ENCODE peak calls at places on chromosome X, in five cellular contexts. V is CD4-positive, CD25-positive, alpha-beta regulatory T cell; A is cardiac fibroblast; B is GF-D8; X is Panc1. N is an unnamed sample.

GRCh38 chrX:134734343-134735001 is 76.2 kb upstream of the PLAC1 start:
- DNase-seq in X (no peak), V (no peak), B (no peak), A (peak), N (peak)

GRCh38 chrX:327660-328126 is 9.1 kb upstream of the GTPBP6 start:
- DNase-seq in A (no peak), X (no peak), B (no peak), V (no peak), N (no peak)

GRCh38 chrX:129736491-129736890 is 2.3 kb upstream of the XPNPEP2 start:
- DNase-seq in X (no peak), V (no peak), A (no peak), B (no peak), N (no peak)

GRCh38 chrX:5726246-5726645 is 502.4 kb downstream of the NLGN4X start:
- DNase-seq in B (no peak), X (no peak), A (no peak), V (no peak), N (no peak)

GRCh38 chrX:56751071-56751470 is 22.0 kb downstream of the NBDY start:
- DNase-seq in B (no peak), V (no peak), A (no peak), X (no peak), N (no peak)

GRCh38 chrX:15947648-15948317 is 93.2 kb upstream of the AP1S2 start:
- DNase-seq in A (peak), X (no peak), B (no peak), V (no peak), N (peak)

GRCh38 chrX:120428309-120428708 is 40.8 kb downstream of the LAMP2 start:
- DNase-seq in B (no peak), A (peak), X (no peak), V (no peak), N (no peak)

GRCh38 chrX:100700809-100701208 is 31.1 kb downstream of the SYTL4 start:
- DNase-seq in A (no peak), X (no peak), B (no peak), V (no peak), N (no peak)

GRCh38 chrX:116238866-116239265 is 68.3 kb downstream of the AGTR2 start:
- DNase-seq in X (no peak), A (no peak), B (no peak), V (no peak), N (no peak)

GRCh38 chrX:78119521-78120227 is 15.6 kb downstream of the PGK1 start:
- DNase-seq in B (peak), X (no peak), A (no peak), V (no peak), N (no peak)

GRCh38 chrX:140163376-140164159 is 198.2 kb upstream of the CXorf66 start:
- DNase-seq in V (no peak), X (no peak), B (no peak), A (peak), N (peak)

GRCh38 chrX:141791856-141792255 is 46.3 kb upstream of the MAGEC3 start:
- DNase-seq in A (no peak), V (no peak), X (no peak), B (no peak), N (no peak)

GRCh38 chrX:149274516-149275105 is 230.5 kb downstream of the IDS start:
- DNase-seq in X (no peak), A (peak), V (no peak), B (no peak), N (no peak)

GRCh38 chrX:13252726-13253125 is 67.1 kb downstream of the ATXN3L start:
- DNase-seq in A (no peak), V (no peak), X (no peak), B (no peak), N (no peak)